ENCODE peak calls at places on chromosomes 6 and 20, in five cellular contexts. One of them, this sample, is unnamed.

GRCh38 chr20:5096463-5096862 is 23.3 kb downstream of the PCNA start:
- DNase-seq in CD4-positive, alpha-beta memory T cell: no peak
- DNase-seq in choroid plexus epithelial cell: no peak
- DNase-seq in psoas muscle: no peak
- DNase-seq in heart right ventricle: no peak
- DNase-seq in this sample: no peak

GRCh38 chr6:108559884-108560462 is 744 bp upstream of the FOXO3 start:
- DNase-seq in CD4-positive, alpha-beta memory T cell: peak; percentile 51
- DNase-seq in psoas muscle: peak; percentile 90
- DNase-seq in heart right ventricle: peak; percentile 70
- DNase-seq in choroid plexus epithelial cell: peak; percentile 73
- DNase-seq in this sample: peak; percentile 43

GRCh38 chr6:16355238-16355637 is 116.9 kb downstream of the GMPR start:
- DNase-seq in psoas muscle: no peak
- DNase-seq in heart right ventricle: no peak
- DNase-seq in CD4-positive, alpha-beta memory T cell: no peak
- DNase-seq in choroid plexus epithelial cell: no peak
- DNase-seq in this sample: no peak

GRCh38 chr6:85490516-85491248 is 40.8 kb downstream of the NT5E start:
- DNase-seq in CD4-positive, alpha-beta memory T cell: no peak
- DNase-seq in choroid plexus epithelial cell: peak; percentile 50
- DNase-seq in heart right ventricle: no peak
- DNase-seq in psoas muscle: no peak
- DNase-seq in this sample: no peak

GRCh38 chr20:25399038-25399430 is 8.4 kb upstream of the ABHD12 start:
- DNase-seq in heart right ventricle: peak; percentile 31
- DNase-seq in choroid plexus epithelial cell: peak; percentile 91
- DNase-seq in CD4-positive, alpha-beta memory T cell: peak; percentile 23
- DNase-seq in psoas muscle: no peak
- DNase-seq in this sample: peak; percentile 85

GRCh38 chr6:123629234-123629941 is 7.4 kb downstream of the TRDN start:
- DNase-seq in CD4-positive, alpha-beta memory T cell: no peak
- DNase-seq in choroid plexus epithelial cell: no peak
- DNase-seq in psoas muscle: no peak
- DNase-seq in heart right ventricle: no peak
- DNase-seq in this sample: peak; percentile 96

GRCh38 chr20:61859712-61860111 is 206.0 kb downstream of the TAF4 start:
- DNase-seq in psoas muscle: no peak
- DNase-seq in choroid plexus epithelial cell: no peak
- DNase-seq in heart right ventricle: no peak
- DNase-seq in CD4-positive, alpha-beta memory T cell: no peak
- DNase-seq in this sample: no peak

GRCh38 chr6:1596088-1596852 is 13.4 kb upstream of the FOXC1 start:
- DNase-seq in heart right ventricle: peak; percentile 61
- DNase-seq in CD4-positive, alpha-beta memory T cell: peak; percentile 64
- DNase-seq in choroid plexus epithelial cell: peak; percentile 65
- DNase-seq in psoas muscle: peak; percentile 74
- DNase-seq in this sample: peak; percentile 73

GRCh38 chr20:51861726-51862466 is 59.6 kb upstream of the SALL4 start:
- DNase-seq in psoas muscle: no peak
- DNase-seq in choroid plexus epithelial cell: peak; percentile 22
- DNase-seq in CD4-positive, alpha-beta memory T cell: no peak
- DNase-seq in heart right ventricle: no peak
- DNase-seq in this sample: no peak

GRCh38 chr6:66605011-66605410 is 898.0 kb upstream of the EYS start:
- DNase-seq in choroid plexus epithelial cell: peak; percentile 26
- DNase-seq in psoas muscle: no peak
- DNase-seq in heart right ventricle: no peak
- DNase-seq in CD4-positive, alpha-beta memory T cell: no peak
- DNase-seq in this sample: no peak

GRCh38 chr20:59163641-59164530 is at the start of gene ZNF831:
- DNase-seq in choroid plexus epithelial cell: no peak
- DNase-seq in heart right ventricle: no peak
- DNase-seq in psoas muscle: no peak
- DNase-seq in CD4-positive, alpha-beta memory T cell: peak; percentile 78
- DNase-seq in this sample: no peak

GRCh38 chr20:10263385-10264165 is 44.9 kb downstream of the SNAP25 start:
- DNase-seq in heart right ventricle: no peak
- DNase-seq in CD4-positive, alpha-beta memory T cell: no peak
- DNase-seq in choroid plexus epithelial cell: peak; percentile 18
- DNase-seq in psoas muscle: no peak
- DNase-seq in this sample: no peak

GRCh38 chr6:7544597-7544996 is 3.1 kb downstream of the DSP start:
- DNase-seq in psoas muscle: no peak
- DNase-seq in choroid plexus epithelial cell: no peak
- DNase-seq in CD4-positive, alpha-beta memory T cell: no peak
- DNase-seq in heart right ventricle: no peak
- DNase-seq in this sample: no peak

GRCh38 chr20:6075428-6076219 is 21.8 kb upstream of the LRRN4 start:
- DNase-seq in CD4-positive, alpha-beta memory T cell: no peak
- DNase-seq in psoas muscle: no peak
- DNase-seq in heart right ventricle: peak; percentile 59
- DNase-seq in choroid plexus epithelial cell: peak; percentile 56
- DNase-seq in this sample: no peak

GRCh38 chr20:50092436-50092835 is 20.5 kb downstream of the UBE2V1 start:
- DNase-seq in choroid plexus epithelial cell: peak; percentile 61
- DNase-seq in heart right ventricle: no peak
- DNase-seq in CD4-positive, alpha-beta memory T cell: no peak
- DNase-seq in psoas muscle: no peak
- DNase-seq in this sample: no peak

GRCh38 chr6:121686611-121687023 is 251.2 kb downstream of the GJA1 start:
- DNase-seq in heart right ventricle: no peak
- DNase-seq in CD4-positive, alpha-beta memory T cell: no peak
- DNase-seq in psoas muscle: peak; percentile 56
- DNase-seq in choroid plexus epithelial cell: no peak
- DNase-seq in this sample: no peak

GRCh38 chr6:15025416-15025815 is 220.5 kb upstream of the JARID2 start:
- DNase-seq in choroid plexus epithelial cell: no peak
- DNase-seq in heart right ventricle: no peak
- DNase-seq in psoas muscle: no peak
- DNase-seq in CD4-positive, alpha-beta memory T cell: no peak
- DNase-seq in this sample: no peak

GRCh38 chr20:34715384-34715783 is 11.2 kb downstream of the TP53INP2 start:
- DNase-seq in choroid plexus epithelial cell: no peak
- DNase-seq in CD4-positive, alpha-beta memory T cell: no peak
- DNase-seq in heart right ventricle: no peak
- DNase-seq in psoas muscle: no peak
- DNase-seq in this sample: no peak

GRCh38 chr6:85670573-85670972 is 27.9 kb upstream of the SYNCRIP start:
- DNase-seq in choroid plexus epithelial cell: peak; percentile 74
- DNase-seq in heart right ventricle: no peak
- DNase-seq in psoas muscle: no peak
- DNase-seq in CD4-positive, alpha-beta memory T cell: no peak
- DNase-seq in this sample: no peak

GRCh38 chr6:34466242-34467185 is 638 bp downstream of the PACSIN1 start:
- DNase-seq in choroid plexus epithelial cell: no peak
- DNase-seq in CD4-positive, alpha-beta memory T cell: no peak
- DNase-seq in psoas muscle: no peak
- DNase-seq in heart right ventricle: no peak
- DNase-seq in this sample: no peak

GRCh38 chr20:5627463-5628050 is 122.6 kb upstream of the SHLD1 start:
- DNase-seq in choroid plexus epithelial cell: no peak
- DNase-seq in psoas muscle: no peak
- DNase-seq in CD4-positive, alpha-beta memory T cell: no peak
- DNase-seq in heart right ventricle: no peak
- DNase-seq in this sample: no peak

GRCh38 chr20:43432498-43432897 is 25.2 kb upstream of the SRSF6 start:
- DNase-seq in choroid plexus epithelial cell: no peak
- DNase-seq in psoas muscle: no peak
- DNase-seq in heart right ventricle: no peak
- DNase-seq in CD4-positive, alpha-beta memory T cell: no peak
- DNase-seq in this sample: no peak

GRCh38 chr20:3173582-3174441 is 463 bp upstream of the LZTS3 start:
- DNase-seq in psoas muscle: peak; percentile 94
- DNase-seq in CD4-positive, alpha-beta memory T cell: peak; percentile 88
- DNase-seq in choroid plexus epithelial cell: peak; percentile 79
- DNase-seq in heart right ventricle: peak; percentile 90
- DNase-seq in this sample: peak; percentile 96

GRCh38 chr20:3175270-3175669 is 1.9 kb upstream of the LZTS3 start:
- DNase-seq in psoas muscle: no peak
- DNase-seq in heart right ventricle: no peak
- DNase-seq in choroid plexus epithelial cell: no peak
- DNase-seq in CD4-positive, alpha-beta memory T cell: no peak
- DNase-seq in this sample: no peak

GRCh38 chr20:3172126-3172932 is 1.0 kb downstream of the LZTS3 start:
- DNase-seq in CD4-positive, alpha-beta memory T cell: no peak
- DNase-seq in choroid plexus epithelial cell: no peak
- DNase-seq in heart right ventricle: no peak
- DNase-seq in psoas muscle: peak; percentile 28
- DNase-seq in this sample: no peak

GRCh38 chr20:3172933-3173581 is at the start of gene LZTS3:
- DNase-seq in heart right ventricle: peak; percentile 76
- DNase-seq in choroid plexus epithelial cell: peak; percentile 48
- DNase-seq in CD4-positive, alpha-beta memory T cell: peak; percentile 86
- DNase-seq in psoas muscle: peak; percentile 86
- DNase-seq in this sample: peak; percentile 82

GRCh38 chr20:3174442-3175263 is 1.3 kb upstream of the LZTS3 start:
- DNase-seq in heart right ventricle: no peak
- DNase-seq in psoas muscle: no peak
- DNase-seq in CD4-positive, alpha-beta memory T cell: no peak
- DNase-seq in choroid plexus epithelial cell: peak; percentile 46
- DNase-seq in this sample: peak; percentile 67
- H3K4me3 ChIP-seq in heart right ventricle: peak overlapping the region; percentile 96
- H3K4me3 ChIP-seq in psoas muscle: peak overlapping the region; percentile 81
- H3K4me3 ChIP-seq in CD4-positive, alpha-beta memory T cell: peak overlapping the region; percentile 73
- H3K4me3 ChIP-seq in choroid plexus epithelial cell: peak overlapping the region; percentile 82
- H3K4me3 ChIP-seq in this sample: peak overlapping the region; percentile 90

GRCh38 chr6:28354688-28355554 is 5.2 kb downstream of the ZKSCAN3 start:
- DNase-seq in psoas muscle: no peak
- DNase-seq in heart right ventricle: no peak
- DNase-seq in choroid plexus epithelial cell: no peak
- DNase-seq in CD4-positive, alpha-beta memory T cell: no peak
- DNase-seq in this sample: no peak
- H3K4me3 ChIP-seq in psoas muscle: peak overlapping the region; percentile 91
- H3K4me3 ChIP-seq in heart right ventricle: no peak overlapping the region
- H3K4me3 ChIP-seq in choroid plexus epithelial cell: no peak overlapping the region
- H3K4me3 ChIP-seq in CD4-positive, alpha-beta memory T cell: no peak overlapping the region
- H3K4me3 ChIP-seq in this sample: no peak overlapping the region

DNA sequence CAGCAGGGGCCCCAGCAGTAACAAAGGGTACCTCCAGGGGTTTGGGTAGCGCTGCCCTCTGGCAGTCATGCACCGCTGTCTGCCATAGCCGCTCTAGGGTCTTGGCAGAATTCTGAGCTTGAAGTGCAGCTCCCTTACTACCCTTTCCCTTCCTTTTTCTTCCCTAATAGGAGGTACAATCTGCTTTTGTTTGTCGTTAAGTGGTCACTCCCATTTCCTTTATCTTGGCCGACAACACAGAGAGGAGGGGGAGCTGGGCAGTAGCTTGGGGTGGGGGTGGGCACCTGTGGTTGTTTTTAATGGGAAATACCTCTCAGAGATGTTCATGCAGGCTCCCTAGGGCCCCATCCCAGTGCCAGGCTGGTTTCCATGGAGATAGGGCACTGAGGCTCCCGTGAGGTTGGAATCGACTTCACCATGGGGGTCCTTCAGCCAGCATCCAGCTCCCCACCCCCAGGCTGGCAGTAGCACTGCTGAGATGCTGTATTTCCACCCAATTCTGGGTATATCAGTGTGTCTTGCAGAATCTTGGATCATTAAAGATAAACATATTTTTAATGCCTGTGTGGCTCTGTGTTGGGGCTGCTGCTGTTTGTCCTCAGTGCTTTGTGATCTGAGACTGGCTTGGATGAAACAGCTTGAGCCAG is 18.6 kb downstream of the CCDC167 start:
- DNase-seq in CD4-positive, alpha-beta memory T cell: no peak
- DNase-seq in choroid plexus epithelial cell: no peak
- DNase-seq in psoas muscle: no peak
- DNase-seq in heart right ventricle: no peak
- DNase-seq in this sample: no peak
- H3K4me3 ChIP-seq in CD4-positive, alpha-beta memory T cell: no peak overlapping the region
- H3K4me3 ChIP-seq in choroid plexus epithelial cell: no peak overlapping the region
- H3K4me3 ChIP-seq in psoas muscle: no peak overlapping the region
- H3K4me3 ChIP-seq in heart right ventricle: no peak overlapping the region
- H3K4me3 ChIP-seq in this sample: no peak overlapping the region

DNA sequence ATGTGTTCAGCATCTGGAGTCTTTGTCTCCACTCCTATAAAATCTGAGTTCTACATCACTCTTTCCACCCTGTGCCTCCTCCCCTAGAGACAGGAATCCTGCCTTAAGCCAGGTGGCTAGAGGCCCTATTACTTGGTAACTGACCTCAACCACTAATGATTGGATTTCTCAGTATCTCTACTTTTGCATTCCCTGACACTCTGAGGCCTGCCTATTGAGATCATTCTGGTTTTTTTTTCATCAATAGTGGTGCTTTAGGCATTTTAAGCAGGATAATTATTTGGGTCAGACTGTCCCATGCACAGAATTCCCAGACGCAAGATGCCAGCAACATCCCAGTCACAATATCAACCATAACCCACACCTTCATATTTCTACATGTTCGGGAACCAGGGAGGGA is 3.9 kb upstream of the GCM1 start:
- DNase-seq in heart right ventricle: no peak
- DNase-seq in CD4-positive, alpha-beta memory T cell: no peak
- DNase-seq in choroid plexus epithelial cell: no peak
- DNase-seq in psoas muscle: no peak
- DNase-seq in this sample: no peak
- H3K4me3 ChIP-seq in heart right ventricle: no peak overlapping the region
- H3K4me3 ChIP-seq in CD4-positive, alpha-beta memory T cell: no peak overlapping the region
- H3K4me3 ChIP-seq in choroid plexus epithelial cell: no peak overlapping the region
- H3K4me3 ChIP-seq in psoas muscle: no peak overlapping the region
- H3K4me3 ChIP-seq in this sample: no peak overlapping the region

GRCh38 chr6:2938004-2938631 is 33.2 kb downstream of the SERPINB6 start:
- DNase-seq in choroid plexus epithelial cell: no peak
- DNase-seq in CD4-positive, alpha-beta memory T cell: no peak
- DNase-seq in heart right ventricle: no peak
- DNase-seq in psoas muscle: no peak
- DNase-seq in this sample: no peak
- H3K4me3 ChIP-seq in choroid plexus epithelial cell: no peak overlapping the region
- H3K4me3 ChIP-seq in CD4-positive, alpha-beta memory T cell: no peak overlapping the region
- H3K4me3 ChIP-seq in heart right ventricle: no peak overlapping the region
- H3K4me3 ChIP-seq in psoas muscle: no peak overlapping the region
- H3K4me3 ChIP-seq in this sample: no peak overlapping the region

GRCh38 chr20:36055145-36055544 is 86.8 kb downstream of the CNBD2 start:
- DNase-seq in psoas muscle: no peak
- DNase-seq in choroid plexus epithelial cell: no peak
- DNase-seq in CD4-positive, alpha-beta memory T cell: no peak
- DNase-seq in heart right ventricle: no peak
- DNase-seq in this sample: no peak
- H3K4me3 ChIP-seq in psoas muscle: no peak overlapping the region
- H3K4me3 ChIP-seq in choroid plexus epithelial cell: no peak overlapping the region
- H3K4me3 ChIP-seq in CD4-positive, alpha-beta memory T cell: no peak overlapping the region
- H3K4me3 ChIP-seq in heart right ventricle: no peak overlapping the region
- H3K4me3 ChIP-seq in this sample: no peak overlapping the region

This sample was measured in HAP-1.